ENCODE peak calls at places on chromosomes 5 and 9, in seven cellular contexts. One of them, this sample, is unnamed.

GRCh38 chr5:80912479-80912878 is 47.7 kb upstream of the RASGRF2 start:
- DNase-seq in GM12878: no peak
- DNase-seq in K562: no peak
- DNase-seq in GM12891: no peak
- DNase-seq in H1: no peak
- DNase-seq in SK-N-SH: no peak
- DNase-seq in HepG2: no peak
- DNase-seq in this sample: no peak

GRCh38 chr5:105146867-105147266 is 1584.3 kb upstream of the NUDT12 start:
- DNase-seq in K562: no peak
- DNase-seq in HepG2: no peak
- DNase-seq in H1: no peak
- DNase-seq in GM12891: no peak
- DNase-seq in SK-N-SH: no peak
- DNase-seq in GM12878: no peak
- DNase-seq in this sample: no peak

GRCh38 chr9:31808770-31809169 is 575.7 kb upstream of the ACO1 start:
- DNase-seq in GM12891: no peak
- DNase-seq in HepG2: no peak
- DNase-seq in K562: no peak
- DNase-seq in GM12878: no peak
- DNase-seq in SK-N-SH: no peak
- DNase-seq in H1: no peak
- DNase-seq in this sample: no peak

GRCh38 chr9:21252727-21253547 is 13.1 kb upstream of the IFNA14 start:
- DNase-seq in GM12891: no peak
- DNase-seq in SK-N-SH: peak
- DNase-seq in HepG2: peak
- DNase-seq in H1: no peak
- DNase-seq in K562: no peak
- DNase-seq in GM12878: no peak
- DNase-seq in this sample: no peak

GRCh38 chr9:125466356-125466855 is 204.8 kb downstream of the GAPVD1 start:
- DNase-seq in GM12891: no peak
- DNase-seq in SK-N-SH: no peak
- DNase-seq in H1: no peak
- DNase-seq in GM12878: no peak
- DNase-seq in HepG2: no peak
- DNase-seq in K562: no peak
- DNase-seq in this sample: no peak

GRCh38 chr5:59835782-59836181 is 57.7 kb downstream of the PDE4D start:
- DNase-seq in HepG2: no peak
- DNase-seq in GM12891: no peak
- DNase-seq in GM12878: no peak
- DNase-seq in K562: no peak
- DNase-seq in H1: no peak
- DNase-seq in SK-N-SH: no peak
- DNase-seq in this sample: no peak

GRCh38 chr5:74632947-74633356 is 7.6 kb downstream of the ENC1 start:
- DNase-seq in HepG2: peak
- DNase-seq in GM12891: no peak
- DNase-seq in H1: no peak
- DNase-seq in SK-N-SH: no peak
- DNase-seq in GM12878: no peak
- DNase-seq in K562: no peak
- DNase-seq in this sample: no peak

GRCh38 chr9:91119679-91120078 is 242.0 kb downstream of the AUH start:
- DNase-seq in SK-N-SH: no peak
- DNase-seq in K562: no peak
- DNase-seq in GM12891: no peak
- DNase-seq in GM12878: no peak
- DNase-seq in HepG2: no peak
- DNase-seq in H1: no peak
- DNase-seq in this sample: no peak

GRCh38 chr9:4553951-4554381 is 63.7 kb downstream of the SLC1A1 start:
- DNase-seq in SK-N-SH: no peak
- DNase-seq in HepG2: no peak
- DNase-seq in GM12878: no peak
- DNase-seq in K562: no peak
- DNase-seq in H1: no peak
- DNase-seq in GM12891: no peak
- DNase-seq in this sample: no peak

GRCh38 chr9:83800236-83801033 is 17.1 kb downstream of the GKAP1 start:
- DNase-seq in K562: no peak
- DNase-seq in HepG2: no peak
- DNase-seq in SK-N-SH: no peak
- DNase-seq in H1: no peak
- DNase-seq in GM12891: no peak
- DNase-seq in GM12878: no peak
- DNase-seq in this sample: no peak

GRCh38 chr5:134504629-134505300 is 20.7 kb upstream of the JADE2 start:
- DNase-seq in GM12878: no peak
- DNase-seq in GM12891: no peak
- DNase-seq in H1: no peak
- DNase-seq in SK-N-SH: no peak
- DNase-seq in HepG2: no peak
- DNase-seq in K562: no peak
- DNase-seq in this sample: no peak

GRCh38 chr5:98713027-98713426 is 60.4 kb upstream of the RGMB start:
- DNase-seq in HepG2: no peak
- DNase-seq in H1: no peak
- DNase-seq in GM12878: no peak
- DNase-seq in SK-N-SH: no peak
- DNase-seq in K562: no peak
- DNase-seq in GM12891: no peak
- DNase-seq in this sample: no peak

GRCh38 chr9:136616307-136616635 is 46.4 kb upstream of the EGFL7 start:
- DNase-seq in K562: no peak
- DNase-seq in H1: no peak
- DNase-seq in GM12891: no peak
- DNase-seq in SK-N-SH: no peak
- DNase-seq in HepG2: no peak
- DNase-seq in GM12878: no peak
- DNase-seq in this sample: no peak

GRCh38 chr5:36301858-36302603 is at the start of gene RANBP3L:
- DNase-seq in GM12878: no peak
- DNase-seq in H1: no peak
- DNase-seq in SK-N-SH: no peak
- DNase-seq in K562: no peak
- DNase-seq in HepG2: no peak
- DNase-seq in GM12891: no peak
- DNase-seq in this sample: no peak

GRCh38 chr9:88658311-88658822 is 123.4 kb downstream of the NXNL2 start:
- DNase-seq in GM12878: no peak
- DNase-seq in SK-N-SH: no peak
- DNase-seq in GM12891: no peak
- DNase-seq in HepG2: no peak
- DNase-seq in H1: no peak
- DNase-seq in K562: no peak
- DNase-seq in this sample: no peak

GRCh38 chr5:158641016-158641415 is 458.7 kb downstream of the EBF1 start:
- DNase-seq in H1: no peak
- DNase-seq in K562: no peak
- DNase-seq in HepG2: no peak
- DNase-seq in SK-N-SH: no peak
- DNase-seq in GM12878: no peak
- DNase-seq in GM12891: no peak
- DNase-seq in this sample: no peak

GRCh38 chr9:70490478-70490877 is 76.0 kb upstream of the KLF9 start:
- DNase-seq in HepG2: no peak
- DNase-seq in H1: no peak
- DNase-seq in GM12891: no peak
- DNase-seq in SK-N-SH: no peak
- DNase-seq in GM12878: no peak
- DNase-seq in K562: no peak
- DNase-seq in this sample: no peak

GRCh38 chr5:73534971-73535370 is 30.5 kb downstream of the ANKRA2 start:
- DNase-seq in H1: no peak
- DNase-seq in GM12891: no peak
- DNase-seq in HepG2: no peak
- DNase-seq in K562: no peak
- DNase-seq in SK-N-SH: no peak
- DNase-seq in GM12878: no peak
- DNase-seq in this sample: no peak

GRCh38 chr9:74277532-74277931 is 219.6 kb upstream of the RORB start:
- DNase-seq in K562: no peak
- DNase-seq in HepG2: no peak
- DNase-seq in GM12878: peak
- DNase-seq in H1: no peak
- DNase-seq in GM12891: peak
- DNase-seq in SK-N-SH: no peak
- DNase-seq in this sample: peak

GRCh38 chr5:179234563-179235135 is 110.6 kb downstream of the ADAMTS2 start:
- DNase-seq in H1: no peak
- DNase-seq in GM12891: no peak
- DNase-seq in HepG2: no peak
- DNase-seq in K562: no peak
- DNase-seq in SK-N-SH: no peak
- DNase-seq in GM12878: no peak
- DNase-seq in this sample: no peak

GRCh38 chr9:28207657-28208056 is 634.4 kb upstream of the C9orf72 start:
- DNase-seq in K562: no peak
- DNase-seq in GM12891: no peak
- DNase-seq in HepG2: no peak
- DNase-seq in GM12878: no peak
- DNase-seq in SK-N-SH: no peak
- DNase-seq in H1: no peak
- DNase-seq in this sample: no peak

GRCh38 chr9:28215921-28216320 is 642.6 kb upstream of the C9orf72 start:
- DNase-seq in GM12891: no peak
- DNase-seq in SK-N-SH: no peak
- DNase-seq in HepG2: no peak
- DNase-seq in K562: no peak
- DNase-seq in GM12878: no peak
- DNase-seq in H1: no peak
- DNase-seq in this sample: no peak

DNA sequence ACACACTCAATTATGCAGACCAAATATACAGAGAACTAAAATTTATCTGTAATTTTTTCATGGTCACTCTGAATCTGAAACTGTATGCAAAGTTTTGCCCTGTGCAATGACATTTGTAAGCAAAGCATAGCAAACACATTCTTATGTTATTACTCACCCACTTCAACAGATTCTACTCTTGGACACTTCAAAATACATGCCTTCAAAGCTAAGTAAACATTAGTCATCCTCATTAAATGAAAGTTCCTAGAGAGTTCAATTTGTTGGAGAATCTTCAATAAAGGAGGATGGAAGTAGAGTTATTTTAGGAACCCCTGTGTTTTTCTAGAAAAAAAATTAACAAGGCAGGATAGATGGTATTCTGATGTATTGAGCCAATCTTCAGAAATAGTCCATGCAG is 639.7 kb upstream of the C9orf72 start:
- DNase-seq in SK-N-SH: no peak
- DNase-seq in HepG2: peak
- DNase-seq in H1: no peak
- DNase-seq in GM12878: no peak
- DNase-seq in K562: no peak
- DNase-seq in GM12891: no peak
- DNase-seq in this sample: no peak
- TF ChIP-seq POLR2AphosphoS5 in SK-N-SH: peak
- TF ChIP-seq POLR2AphosphoS5 in HepG2: no peak
- TF ChIP-seq POLR2AphosphoS5 in H1: no peak
- TF ChIP-seq POLR2AphosphoS5 in GM12878: no peak
- TF ChIP-seq POLR2AphosphoS5 in K562: no peak
- TF ChIP-seq POLR2AphosphoS5 in GM12891: no peak
- TF ChIP-seq POLR2AphosphoS5 in this sample: no peak

DNA sequence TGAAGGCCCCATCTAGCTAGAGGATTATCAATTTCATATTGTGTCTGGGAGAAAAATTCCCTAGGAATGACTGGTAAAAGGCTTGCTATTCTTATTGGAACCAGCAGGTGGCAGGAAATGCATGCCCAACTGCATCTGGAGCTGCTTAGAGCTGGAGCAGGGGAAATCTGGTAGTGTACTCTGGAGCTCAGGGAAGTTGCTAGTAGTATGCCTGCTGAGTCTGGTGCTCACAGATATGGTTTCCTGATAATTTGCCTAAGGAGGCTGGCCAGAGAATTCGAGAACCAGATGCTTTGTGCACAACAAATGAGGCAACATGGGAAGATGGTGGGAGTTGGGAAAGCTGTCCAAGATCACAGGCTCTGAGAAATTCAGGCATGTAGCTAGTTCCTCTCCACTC is 53.7 kb downstream of the G3BP1 start:
- DNase-seq in SK-N-SH: peak
- DNase-seq in GM12891: no peak
- DNase-seq in K562: peak
- DNase-seq in H1: peak
- DNase-seq in GM12878: peak
- DNase-seq in HepG2: peak
- DNase-seq in this sample: peak
- TF ChIP-seq TAF1 in SK-N-SH: no peak
- TF ChIP-seq TAF1 in GM12891: no peak
- TF ChIP-seq TAF1 in K562: no peak
- TF ChIP-seq TAF1 in H1: no peak
- TF ChIP-seq TAF1 in GM12878: no peak
- TF ChIP-seq TAF1 in HepG2: no peak
- TF ChIP-seq TAF1 in this sample: no peak

GRCh38 chr5:41598011-41598410 is 87.6 kb upstream of the PLCXD3 start:
- DNase-seq in GM12878: no peak
- DNase-seq in K562: no peak
- DNase-seq in H1: no peak
- DNase-seq in HepG2: no peak
- DNase-seq in GM12891: no peak
- DNase-seq in SK-N-SH: no peak
- DNase-seq in this sample: no peak

GRCh38 chr5:41600738-41601137 is 90.3 kb upstream of the PLCXD3 start:
- DNase-seq in H1: no peak
- DNase-seq in K562: no peak
- DNase-seq in SK-N-SH: peak
- DNase-seq in HepG2: no peak
- DNase-seq in GM12878: no peak
- DNase-seq in GM12891: no peak
- DNase-seq in this sample: no peak
- TF ChIP-seq POLR2AphosphoS5 in H1: no peak
- TF ChIP-seq POLR2AphosphoS5 in K562: no peak
- TF ChIP-seq POLR2AphosphoS5 in SK-N-SH: no peak
- TF ChIP-seq POLR2AphosphoS5 in HepG2: no peak
- TF ChIP-seq POLR2AphosphoS5 in GM12878: no peak
- TF ChIP-seq POLR2AphosphoS5 in GM12891: no peak
- TF ChIP-seq POLR2AphosphoS5 in this sample: no peak

GRCh38 chr9:134377976-134378375 is 51.7 kb downstream of the RXRA start:
- DNase-seq in H1: no peak
- DNase-seq in GM12891: no peak
- DNase-seq in HepG2: no peak
- DNase-seq in SK-N-SH: peak
- DNase-seq in GM12878: no peak
- DNase-seq in K562: no peak
- DNase-seq in this sample: no peak

GRCh38 chr9:134375430-134376385 is 49.5 kb downstream of the RXRA start:
- DNase-seq in H1: no peak
- DNase-seq in SK-N-SH: peak
- DNase-seq in HepG2: no peak
- DNase-seq in GM12891: no peak
- DNase-seq in K562: peak
- DNase-seq in GM12878: no peak
- DNase-seq in this sample: no peak

GRCh38 chr9:134375011-134375390 is 48.7 kb downstream of the RXRA start:
- DNase-seq in H1: no peak
- DNase-seq in K562: no peak
- DNase-seq in GM12891: no peak
- DNase-seq in HepG2: no peak
- DNase-seq in GM12878: no peak
- DNase-seq in SK-N-SH: no peak
- DNase-seq in this sample: no peak

GRCh38 chr9:134377143-134377484 is 50.9 kb downstream of the RXRA start:
- DNase-seq in HepG2: no peak
- DNase-seq in SK-N-SH: no peak
- DNase-seq in K562: no peak
- DNase-seq in GM12891: no peak
- DNase-seq in H1: no peak
- DNase-seq in GM12878: no peak
- DNase-seq in this sample: no peak

GRCh38 chr9:134376386-134377142 is 50.3 kb downstream of the RXRA start:
- DNase-seq in HepG2: peak
- DNase-seq in SK-N-SH: no peak
- DNase-seq in H1: no peak
- DNase-seq in GM12878: no peak
- DNase-seq in GM12891: no peak
- DNase-seq in K562: no peak
- DNase-seq in this sample: no peak
- TF ChIP-seq TAF1 in HepG2: no peak
- TF ChIP-seq TAF1 in SK-N-SH: no peak
- TF ChIP-seq TAF1 in H1: no peak
- TF ChIP-seq TAF1 in GM12878: no peak
- TF ChIP-seq TAF1 in GM12891: no peak
- TF ChIP-seq TAF1 in K562: no peak
- TF ChIP-seq TAF1 in this sample: no peak